ENCODE peak calls at places on chromosomes 16 and 17, in eight cellular contexts. U is activated CD4-positive, alpha-beta T cell treated with anti-CD3 and anti-CD28 coated beads for 24 hours; H is activated CD4-positive, alpha-beta memory T cell treated with anti-CD3 and anti-CD28 coated beads, Interleukin-2, amount 10 ng/mL, durations not matched to agents 7 days and 5 days; K is GM13976; P is activated CD8-positive, alpha-beta memory T cell treated with anti-CD3 and anti-CD28 coated beads for 1 hour; C is AG04450; O is fibroblast of the aortic adventitia; W is mesothelial cell of epicardium. X is an unnamed sample.

GRCh38 chr17:69300222-69300621 is 26.7 kb downstream of the ABCA5 start:
- DNase-seq in U (no peak), H (no peak), K (no peak), P (no peak), C (no peak), O (no peak), W (no peak), X (no peak)

GRCh38 chr16:30065943-30066881 is 652 bp downstream of the ALDOA start:
- DNase-seq in U (no peak), H (no peak), K (no peak), P (no peak), C (no peak), O (peak; percentile 59), W (peak; percentile 65), X (no peak)

GRCh38 chr16:66478733-66479511 is 51.8 kb downstream of the BEAN1 start:
- DNase-seq in U (peak; percentile 83), H (peak; percentile 88), K (peak; percentile 86), P (peak; percentile 63), C (no peak), O (peak; percentile 59), W (peak; percentile 37), X (no peak)

GRCh38 chr17:4722678-4723240 is 8.5 kb upstream of the MED11 start:
- DNase-seq in U (no peak), H (no peak), K (no peak), P (no peak), C (no peak), O (no peak), W (no peak), X (no peak)

GRCh38 chr17:539766-540165 is 174.9 kb downstream of the VPS53 start:
- DNase-seq in U (no peak), H (no peak), K (no peak), P (no peak), C (no peak), O (no peak), W (no peak), X (no peak)

GRCh38 chr16:85313541-85314208 is 201.4 kb upstream of the CIBAR2 start:
- DNase-seq in U (no peak), H (no peak), K (no peak), P (no peak), C (no peak), O (peak; percentile 37), W (no peak), X (no peak)

GRCh38 chr16:55655709-55656694 is at the start of gene SLC6A2:
- DNase-seq in U (no peak), H (no peak), K (no peak), P (no peak), C (no peak), O (no peak), W (no peak), X (no peak)

GRCh38 chr17:39751016-39751543 is 13.3 kb downstream of the GRB7 start:
- DNase-seq in U (no peak), H (no peak), K (no peak), P (no peak), C (no peak), O (no peak), W (no peak), X (no peak)

GRCh38 chr16:5634781-5635180 is 537.2 kb upstream of the EEF2KMT start:
- DNase-seq in U (no peak), H (no peak), K (no peak), P (no peak), C (no peak), O (no peak), W (no peak), X (no peak)

GRCh38 chr16:19005561-19006445 is 22.1 kb downstream of the TMC7 start:
- DNase-seq in U (no peak), H (no peak), K (no peak), P (no peak), C (no peak), O (peak; percentile 44), W (no peak), X (no peak)

GRCh38 chr17:7740481-7741001 is 23.0 kb downstream of the DNAH2 start:
- DNase-seq in U (no peak), H (no peak), K (no peak), P (no peak), C (no peak), O (no peak), W (no peak), X (no peak)

X was measured in NCI-H1048.